ENCODE peak calls at places on chromosomes 6 and 20, in six cellular contexts. G is NCI-H2171 treated with DMSO at 0.1 percent for 48 hours; V is mammary epithelial cell; D is cardiac muscle cell; W is naive B cell; C is activated CD4-positive, alpha-beta T cell treated with anti-CD3 and anti-CD28 coated beads, Interleukin-2, amount 50 U/mL, for 1 hour. P is an unnamed sample.

GRCh38 chr20:16654858-16655257 is 75.0 kb upstream of the SNRPB2 start:
- DNase-seq in D (no peak), C (no peak), G (no peak), W (no peak), V (no peak), P (no peak)

GRCh38 chr6:56595490-56596122 is 47.1 kb downstream of the DST start:
- DNase-seq in C (peak), D (peak), W (peak), V (peak), G (peak), P (no peak)

GRCh38 chr6:95837890-95838289 is 177.9 kb upstream of the FUT9 start:
- DNase-seq in G (no peak), W (no peak), C (no peak), V (no peak), D (no peak), P (no peak)

GRCh38 chr6:157943964-157944283 is 37.7 kb upstream of the SYNJ2 start:
- DNase-seq in W (no peak), D (no peak), G (no peak), C (no peak), V (no peak), P (no peak)

GRCh38 chr20:5207138-5207537 is 80.3 kb downstream of the CDS2 start:
- DNase-seq in W (no peak), D (no peak), G (no peak), V (no peak), C (no peak), P (no peak)

GRCh38 chr6:73285674-73286283 is 22.8 kb upstream of the KHDC1 start:
- DNase-seq in D (peak), W (no peak), C (no peak), V (peak), G (peak), P (no peak)

GRCh38 chr6:74578339-74578738 is 627.5 kb downstream of the COL12A1 start:
- DNase-seq in V (peak), C (no peak), D (peak), G (no peak), W (no peak), P (peak)

GRCh38 chr20:32474967-32475819 is 109.9 kb downstream of the NOL4L start:
- DNase-seq in W (no peak), V (peak), G (no peak), C (no peak), D (peak), P (peak)

GRCh38 chr20:10963717-10964266 is 290.0 kb upstream of the JAG1 start:
- DNase-seq in V (no peak), D (peak), G (no peak), C (no peak), W (no peak), P (no peak)

GRCh38 chr6:31588871-31589650 is 3.0 kb downstream of the LST1 start:
- DNase-seq in V (no peak), D (peak), G (no peak), W (no peak), C (no peak), P (no peak)

GRCh38 chr6:136548582-136549330 is 1.5 kb downstream of the MAP7 start:
- DNase-seq in V (peak), D (no peak), C (no peak), W (no peak), G (no peak), P (no peak)

GRCh38 chr6:10141756-10142443 is 273.0 kb downstream of the TFAP2A start:
- DNase-seq in D (no peak), W (no peak), G (no peak), V (no peak), C (no peak), P (no peak)

GRCh38 chr20:23049201-23049932 is at the start of gene THBD:
- DNase-seq in C (no peak), D (peak), V (peak), G (no peak), W (no peak), P (peak)

P was measured in NCI-H226.